ENCODE peak calls at places on chromosomes 3 and 15, in six cellular contexts. One of them, this sample, is unnamed.

GRCh38 chr3:146189519-146190173 is 28.7 kb upstream of the PLOD2 start:
- DNase-seq in mammary epithelial cell: peak; percentile 54
- DNase-seq in fibroblast of lung: peak; percentile 47
- DNase-seq in thyroid gland: peak; percentile 6
- DNase-seq in esophagus squamous epithelium: no peak
- DNase-seq in upper lobe of right lung: no peak
- DNase-seq in this sample: peak; percentile 64

GRCh38 chr3:100033184-100033583 is 81.1 kb downstream of the FILIP1L start:
- DNase-seq in mammary epithelial cell: peak; percentile 83
- DNase-seq in fibroblast of lung: peak; percentile 99
- DNase-seq in thyroid gland: no peak
- DNase-seq in esophagus squamous epithelium: no peak
- DNase-seq in upper lobe of right lung: no peak
- DNase-seq in this sample: peak; percentile 24

GRCh38 chr15:73996939-73997338 is 2.4 kb downstream of the PML start:
- DNase-seq in mammary epithelial cell: peak; percentile 79
- DNase-seq in fibroblast of lung: no peak
- DNase-seq in thyroid gland: no peak
- DNase-seq in esophagus squamous epithelium: no peak
- DNase-seq in upper lobe of right lung: no peak
- DNase-seq in this sample: peak; percentile 26

GRCh38 chr3:132979606-132980005 is 58.6 kb upstream of the TMEM108 start:
- DNase-seq in mammary epithelial cell: no peak
- DNase-seq in fibroblast of lung: no peak
- DNase-seq in thyroid gland: no peak
- DNase-seq in esophagus squamous epithelium: no peak
- DNase-seq in upper lobe of right lung: no peak
- DNase-seq in this sample: no peak

GRCh38 chr3:133992385-133992784 is 37.3 kb downstream of the SLCO2A1 start:
- DNase-seq in mammary epithelial cell: no peak
- DNase-seq in fibroblast of lung: no peak
- DNase-seq in thyroid gland: no peak
- DNase-seq in esophagus squamous epithelium: no peak
- DNase-seq in upper lobe of right lung: no peak
- DNase-seq in this sample: no peak

GRCh38 chr3:45942051-45942825 is 1.0 kb upstream of the CXCR6 start:
- DNase-seq in mammary epithelial cell: no peak
- DNase-seq in fibroblast of lung: no peak
- DNase-seq in thyroid gland: peak; percentile 53
- DNase-seq in esophagus squamous epithelium: no peak
- DNase-seq in upper lobe of right lung: no peak
- DNase-seq in this sample: no peak

GRCh38 chr3:155646554-155647189 is 98.2 kb downstream of the PLCH1 start:
- DNase-seq in mammary epithelial cell: no peak
- DNase-seq in fibroblast of lung: peak; percentile 23
- DNase-seq in thyroid gland: no peak
- DNase-seq in esophagus squamous epithelium: no peak
- DNase-seq in upper lobe of right lung: no peak
- DNase-seq in this sample: no peak

GRCh38 chr3:40309925-40310635 is 573 bp downstream of the EIF1B start:
- DNase-seq in mammary epithelial cell: peak; percentile 19
- DNase-seq in fibroblast of lung: peak; percentile 60
- DNase-seq in thyroid gland: peak; percentile 52
- DNase-seq in esophagus squamous epithelium: no peak
- DNase-seq in upper lobe of right lung: peak; percentile 84
- DNase-seq in this sample: peak; percentile 13

GRCh38 chr3:29240248-29240647 is 40.6 kb upstream of the RBMS3 start:
- DNase-seq in mammary epithelial cell: peak; percentile 34
- DNase-seq in fibroblast of lung: peak; percentile 77
- DNase-seq in thyroid gland: no peak
- DNase-seq in esophagus squamous epithelium: no peak
- DNase-seq in upper lobe of right lung: no peak
- DNase-seq in this sample: peak; percentile 35

GRCh38 chr3:35709691-35710090 is 70.4 kb downstream of the ARPP21 start:
- DNase-seq in mammary epithelial cell: no peak
- DNase-seq in fibroblast of lung: no peak
- DNase-seq in thyroid gland: no peak
- DNase-seq in esophagus squamous epithelium: no peak
- DNase-seq in upper lobe of right lung: no peak
- DNase-seq in this sample: no peak

GRCh38 chr3:47803478-47804025 is 614 bp downstream of the DHX30 start:
- DNase-seq in mammary epithelial cell: no peak
- DNase-seq in fibroblast of lung: peak; percentile 11
- DNase-seq in thyroid gland: no peak
- DNase-seq in esophagus squamous epithelium: no peak
- DNase-seq in upper lobe of right lung: no peak
- DNase-seq in this sample: no peak

GRCh38 chr15:30030350-30030749 is 52.4 kb upstream of the GOLGA8J start:
- DNase-seq in mammary epithelial cell: no peak
- DNase-seq in fibroblast of lung: no peak
- DNase-seq in thyroid gland: no peak
- DNase-seq in esophagus squamous epithelium: no peak
- DNase-seq in upper lobe of right lung: no peak
- DNase-seq in this sample: no peak
- TF ChIP-seq CTCF in mammary epithelial cell: peak; percentile 30
- TF ChIP-seq CTCF in fibroblast of lung: no peak
- TF ChIP-seq CTCF in thyroid gland: no peak
- TF ChIP-seq CTCF in esophagus squamous epithelium: no peak
- TF ChIP-seq CTCF in upper lobe of right lung: no peak
- TF ChIP-seq CTCF in this sample: no peak

DNA sequence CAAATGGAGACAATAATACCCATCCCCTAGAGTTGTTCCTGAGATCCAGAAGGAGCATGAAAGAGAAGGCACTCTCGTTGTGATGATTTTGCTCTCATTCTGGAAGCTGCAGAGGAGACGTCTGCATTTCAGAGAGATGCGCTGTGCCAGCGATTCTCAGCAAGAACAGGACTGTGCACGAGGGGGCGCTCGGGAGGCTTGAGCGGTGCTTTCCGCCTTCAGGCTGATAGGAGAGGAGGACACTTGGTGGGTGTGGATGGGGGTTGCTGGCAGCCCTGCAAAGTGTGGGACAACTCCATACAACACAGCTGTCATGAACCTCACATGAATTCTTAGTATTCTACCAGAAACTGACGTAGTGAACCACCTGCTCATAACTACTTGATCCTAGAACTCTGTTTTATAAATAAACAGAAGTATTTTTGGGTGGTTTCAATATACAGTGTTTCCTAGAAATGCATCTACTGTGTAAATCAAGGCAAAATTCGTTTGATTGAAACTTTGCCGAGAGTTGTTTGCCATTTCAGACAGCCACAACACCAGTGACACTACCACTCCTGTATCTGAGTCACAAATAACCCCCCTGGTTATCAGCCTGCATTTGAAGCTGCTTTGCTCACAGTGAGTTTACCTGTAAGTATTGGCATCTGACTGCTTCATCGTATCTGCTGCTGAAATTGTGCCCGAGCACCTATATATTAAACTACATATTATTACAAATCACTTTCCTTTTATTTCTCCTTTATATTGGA is 39.5 kb upstream of the SPSB4 start:
- DNase-seq in mammary epithelial cell: peak; percentile 31
- DNase-seq in fibroblast of lung: peak; percentile 48
- DNase-seq in thyroid gland: peak; percentile 68
- DNase-seq in esophagus squamous epithelium: no peak
- DNase-seq in upper lobe of right lung: peak; percentile 88
- DNase-seq in this sample: peak; percentile 47
- TF ChIP-seq CTCF in mammary epithelial cell: peak; percentile 92
- TF ChIP-seq CTCF in fibroblast of lung: peak; percentile 77
- TF ChIP-seq CTCF in thyroid gland: peak; percentile 23
- TF ChIP-seq CTCF in esophagus squamous epithelium: peak; percentile 67
- TF ChIP-seq CTCF in upper lobe of right lung: peak; percentile 82
- TF ChIP-seq CTCF in this sample: peak; percentile 83

GRCh38 chr15:24676431-24676830 is 856 bp downstream of the NPAP1 start:
- DNase-seq in mammary epithelial cell: no peak
- DNase-seq in fibroblast of lung: no peak
- DNase-seq in thyroid gland: no peak
- DNase-seq in esophagus squamous epithelium: no peak
- DNase-seq in upper lobe of right lung: no peak
- DNase-seq in this sample: no peak
- TF ChIP-seq CTCF in mammary epithelial cell: no peak
- TF ChIP-seq CTCF in fibroblast of lung: no peak
- TF ChIP-seq CTCF in thyroid gland: no peak
- TF ChIP-seq CTCF in esophagus squamous epithelium: no peak
- TF ChIP-seq CTCF in upper lobe of right lung: no peak
- TF ChIP-seq CTCF in this sample: no peak

GRCh38 chr3:149013726-149014125 is 22.4 kb downstream of the GYG1 start:
- DNase-seq in mammary epithelial cell: no peak
- DNase-seq in fibroblast of lung: peak; percentile 78
- DNase-seq in thyroid gland: no peak
- DNase-seq in esophagus squamous epithelium: no peak
- DNase-seq in upper lobe of right lung: no peak
- DNase-seq in this sample: no peak

GRCh38 chr3:149018247-149018646 is 26.9 kb downstream of the GYG1 start:
- DNase-seq in mammary epithelial cell: no peak
- DNase-seq in fibroblast of lung: peak; percentile 48
- DNase-seq in thyroid gland: no peak
- DNase-seq in esophagus squamous epithelium: no peak
- DNase-seq in upper lobe of right lung: no peak
- DNase-seq in this sample: peak; percentile 27

GRCh38 chr3:149015383-149015782 is 24.0 kb downstream of the GYG1 start:
- DNase-seq in mammary epithelial cell: no peak
- DNase-seq in fibroblast of lung: peak; percentile 40
- DNase-seq in thyroid gland: no peak
- DNase-seq in esophagus squamous epithelium: no peak
- DNase-seq in upper lobe of right lung: no peak
- DNase-seq in this sample: peak; percentile 47

GRCh38 chr3:149016669-149017541 is 25.6 kb downstream of the GYG1 start:
- DNase-seq in mammary epithelial cell: peak; percentile 90
- DNase-seq in fibroblast of lung: peak; percentile 98
- DNase-seq in thyroid gland: no peak
- DNase-seq in esophagus squamous epithelium: no peak
- DNase-seq in upper lobe of right lung: no peak
- DNase-seq in this sample: peak; percentile 96

DNA sequence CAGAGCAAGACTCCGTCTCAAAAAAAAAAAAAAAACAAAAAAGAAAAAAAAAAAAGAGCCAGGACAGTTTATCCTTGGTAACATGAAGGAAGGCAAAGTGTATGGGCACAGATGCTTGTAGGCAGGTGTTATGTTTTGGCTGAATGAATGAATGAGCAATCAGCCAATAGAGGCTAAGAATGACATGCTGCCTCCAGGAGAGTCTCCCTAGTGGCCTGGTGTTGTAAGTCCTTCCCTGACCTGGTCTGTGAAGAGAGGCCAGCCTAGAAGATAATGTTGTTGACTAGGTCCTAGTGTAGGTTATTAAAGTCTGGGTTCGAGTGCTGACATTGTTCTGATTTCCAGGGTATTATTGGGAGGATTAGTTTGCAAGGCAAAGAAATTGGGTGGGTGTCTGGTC is 24.9 kb downstream of the GYG1 start:
- DNase-seq in mammary epithelial cell: no peak
- DNase-seq in fibroblast of lung: no peak
- DNase-seq in thyroid gland: no peak
- DNase-seq in esophagus squamous epithelium: no peak
- DNase-seq in upper lobe of right lung: no peak
- DNase-seq in this sample: no peak
- TF ChIP-seq CTCF in mammary epithelial cell: no peak
- TF ChIP-seq CTCF in fibroblast of lung: no peak
- TF ChIP-seq CTCF in thyroid gland: no peak
- TF ChIP-seq CTCF in esophagus squamous epithelium: no peak
- TF ChIP-seq CTCF in upper lobe of right lung: no peak
- TF ChIP-seq CTCF in this sample: peak; percentile 31

GRCh38 chr3:123361019-123361418 is 87.9 kb downstream of the ADCY5 start:
- DNase-seq in mammary epithelial cell: no peak
- DNase-seq in fibroblast of lung: no peak
- DNase-seq in thyroid gland: no peak
- DNase-seq in esophagus squamous epithelium: no peak
- DNase-seq in upper lobe of right lung: no peak
- DNase-seq in this sample: no peak
- TF ChIP-seq CTCF in mammary epithelial cell: peak; percentile 15
- TF ChIP-seq CTCF in fibroblast of lung: no peak
- TF ChIP-seq CTCF in thyroid gland: no peak
- TF ChIP-seq CTCF in esophagus squamous epithelium: no peak
- TF ChIP-seq CTCF in upper lobe of right lung: no peak
- TF ChIP-seq CTCF in this sample: no peak

DNA sequence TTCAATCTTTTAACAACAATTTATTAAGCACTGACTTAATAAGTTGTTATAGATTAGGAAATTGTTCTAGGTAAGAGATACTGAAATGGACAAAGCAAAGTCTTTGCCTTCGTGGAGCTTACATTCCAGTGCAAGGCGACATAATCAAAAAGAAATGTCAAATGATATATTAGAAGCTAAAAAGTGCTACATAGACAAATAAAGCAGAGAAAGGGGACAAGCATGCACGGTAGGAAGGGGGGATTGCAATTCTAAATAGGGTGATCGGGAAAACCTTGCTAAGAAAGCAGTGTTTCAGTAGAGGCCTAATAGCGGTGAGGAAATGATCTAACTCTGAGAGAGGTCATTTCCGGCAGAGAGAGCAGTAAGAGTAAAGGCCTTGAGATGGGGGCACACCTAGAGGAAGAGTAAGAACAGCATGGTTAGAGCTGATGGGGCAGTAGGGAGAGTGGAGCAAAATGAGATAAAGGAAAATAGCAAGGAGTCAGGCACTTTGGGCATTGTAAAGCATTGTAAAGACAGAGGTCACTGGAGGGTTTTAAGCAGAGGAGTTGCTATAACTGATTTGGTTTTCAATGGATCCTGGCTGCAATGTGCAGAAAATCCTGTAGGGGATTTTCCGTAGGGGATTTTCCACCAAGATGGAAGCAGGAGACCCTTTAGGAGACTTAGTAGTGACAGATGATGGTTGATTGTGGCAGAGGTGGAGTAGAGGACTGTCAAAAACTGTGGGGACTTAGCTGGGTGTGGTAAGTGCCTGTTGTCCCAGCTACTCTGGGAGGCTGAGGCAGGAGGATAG is 71.7 kb upstream of the CFAP20DC start:
- DNase-seq in mammary epithelial cell: no peak
- DNase-seq in fibroblast of lung: no peak
- DNase-seq in thyroid gland: no peak
- DNase-seq in esophagus squamous epithelium: no peak
- DNase-seq in upper lobe of right lung: no peak
- DNase-seq in this sample: no peak
- TF ChIP-seq CTCF in mammary epithelial cell: no peak
- TF ChIP-seq CTCF in fibroblast of lung: no peak
- TF ChIP-seq CTCF in thyroid gland: no peak
- TF ChIP-seq CTCF in esophagus squamous epithelium: no peak
- TF ChIP-seq CTCF in upper lobe of right lung: no peak
- TF ChIP-seq CTCF in this sample: peak; percentile 35

GRCh38 chr3:138180375-138181029 is 5.8 kb upstream of the DBR1 start:
- DNase-seq in mammary epithelial cell: peak; percentile 37
- DNase-seq in fibroblast of lung: peak; percentile 27
- DNase-seq in thyroid gland: peak; percentile 16
- DNase-seq in esophagus squamous epithelium: no peak
- DNase-seq in upper lobe of right lung: no peak
- DNase-seq in this sample: peak; percentile 37
- TF ChIP-seq CTCF in mammary epithelial cell: peak; percentile 71
- TF ChIP-seq CTCF in fibroblast of lung: no peak
- TF ChIP-seq CTCF in thyroid gland: no peak
- TF ChIP-seq CTCF in esophagus squamous epithelium: no peak
- TF ChIP-seq CTCF in upper lobe of right lung: peak; percentile 32
- TF ChIP-seq CTCF in this sample: peak; percentile 71